ENCODE peak calls at places on chromosome 20, in eight cellular contexts. One of them, this sample, is unnamed.

GRCh38 chr20:5513975-5514516 is 197.3 kb upstream of the PROKR2 start:
- DNase-seq in GM12891: no peak
- DNase-seq in PC-9: peak
- DNase-seq in mesenchymal stem cell: peak
- DNase-seq in activated gamma-delta T cell treated with Interleukin-2 at 50 U/mL for 16 hours: no peak
- DNase-seq in sigmoid colon: no peak
- DNase-seq in activated T-helper 1 cell treated with anti-CD3 and anti-CD28 coated beads, Interleukin-12 subunit alpha, Interleukin-12 subunit beta, Interleukin-2, Interleukin-4 antibody, amounts not matched to agents 30 ng/mL and 10 ng/mL and 1 ng/mL, durations not matched to agents 14 hours and 24 hours and 36 hours: no peak
- DNase-seq in ovary: no peak
- DNase-seq in this sample: peak

GRCh38 chr20:651713-652610 is 1.0 kb downstream of the SRXN1 start:
- DNase-seq in GM12891: no peak
- DNase-seq in PC-9: no peak
- DNase-seq in mesenchymal stem cell: peak
- DNase-seq in activated gamma-delta T cell treated with Interleukin-2 at 50 U/mL for 16 hours: no peak
- DNase-seq in sigmoid colon: no peak
- DNase-seq in activated T-helper 1 cell treated with anti-CD3 and anti-CD28 coated beads, Interleukin-12 subunit alpha, Interleukin-12 subunit beta, Interleukin-2, Interleukin-4 antibody, amounts not matched to agents 30 ng/mL and 10 ng/mL and 1 ng/mL, durations not matched to agents 14 hours and 24 hours and 36 hours: no peak
- DNase-seq in ovary: peak
- DNase-seq in this sample: no peak

GRCh38 chr20:25984933-25985332 is 288.3 kb upstream of the ZNF337 start:
- DNase-seq in GM12891: no peak
- DNase-seq in PC-9: no peak
- DNase-seq in mesenchymal stem cell: no peak
- DNase-seq in activated gamma-delta T cell treated with Interleukin-2 at 50 U/mL for 16 hours: peak
- DNase-seq in sigmoid colon: peak
- DNase-seq in activated T-helper 1 cell treated with anti-CD3 and anti-CD28 coated beads, Interleukin-12 subunit alpha, Interleukin-12 subunit beta, Interleukin-2, Interleukin-4 antibody, amounts not matched to agents 30 ng/mL and 10 ng/mL and 1 ng/mL, durations not matched to agents 14 hours and 24 hours and 36 hours: no peak
- DNase-seq in ovary: peak
- DNase-seq in this sample: peak

GRCh38 chr20:7716286-7716972 is 223.8 kb downstream of the HAO1 start:
- DNase-seq in GM12891: no peak
- DNase-seq in PC-9: no peak
- DNase-seq in mesenchymal stem cell: no peak
- DNase-seq in activated gamma-delta T cell treated with Interleukin-2 at 50 U/mL for 16 hours: no peak
- DNase-seq in sigmoid colon: no peak
- DNase-seq in activated T-helper 1 cell treated with anti-CD3 and anti-CD28 coated beads, Interleukin-12 subunit alpha, Interleukin-12 subunit beta, Interleukin-2, Interleukin-4 antibody, amounts not matched to agents 30 ng/mL and 10 ng/mL and 1 ng/mL, durations not matched to agents 14 hours and 24 hours and 36 hours: no peak
- DNase-seq in ovary: no peak
- DNase-seq in this sample: no peak

GRCh38 chr20:43529051-43529450 is 21.6 kb downstream of the L3MBTL1 start:
- DNase-seq in GM12891: no peak
- DNase-seq in PC-9: no peak
- DNase-seq in mesenchymal stem cell: no peak
- DNase-seq in activated gamma-delta T cell treated with Interleukin-2 at 50 U/mL for 16 hours: no peak
- DNase-seq in sigmoid colon: no peak
- DNase-seq in activated T-helper 1 cell treated with anti-CD3 and anti-CD28 coated beads, Interleukin-12 subunit alpha, Interleukin-12 subunit beta, Interleukin-2, Interleukin-4 antibody, amounts not matched to agents 30 ng/mL and 10 ng/mL and 1 ng/mL, durations not matched to agents 14 hours and 24 hours and 36 hours: no peak
- DNase-seq in ovary: no peak
- DNase-seq in this sample: no peak

GRCh38 chr20:11807070-11807741 is 110.5 kb upstream of the BTBD3 start:
- DNase-seq in GM12891: no peak
- DNase-seq in PC-9: peak
- DNase-seq in mesenchymal stem cell: peak
- DNase-seq in activated gamma-delta T cell treated with Interleukin-2 at 50 U/mL for 16 hours: no peak
- DNase-seq in sigmoid colon: no peak
- DNase-seq in activated T-helper 1 cell treated with anti-CD3 and anti-CD28 coated beads, Interleukin-12 subunit alpha, Interleukin-12 subunit beta, Interleukin-2, Interleukin-4 antibody, amounts not matched to agents 30 ng/mL and 10 ng/mL and 1 ng/mL, durations not matched to agents 14 hours and 24 hours and 36 hours: no peak
- DNase-seq in ovary: no peak
- DNase-seq in this sample: peak

GRCh38 chr20:43913291-43914025 is 1.2 kb upstream of the TOX2 start:
- DNase-seq in GM12891: no peak
- DNase-seq in PC-9: peak
- DNase-seq in mesenchymal stem cell: no peak
- DNase-seq in activated gamma-delta T cell treated with Interleukin-2 at 50 U/mL for 16 hours: no peak
- DNase-seq in sigmoid colon: no peak
- DNase-seq in activated T-helper 1 cell treated with anti-CD3 and anti-CD28 coated beads, Interleukin-12 subunit alpha, Interleukin-12 subunit beta, Interleukin-2, Interleukin-4 antibody, amounts not matched to agents 30 ng/mL and 10 ng/mL and 1 ng/mL, durations not matched to agents 14 hours and 24 hours and 36 hours: no peak
- DNase-seq in ovary: no peak
- DNase-seq in this sample: no peak

GRCh38 chr20:17856837-17857605 is 111.6 kb downstream of the SNX5 start:
- DNase-seq in GM12891: no peak
- DNase-seq in PC-9: no peak
- DNase-seq in mesenchymal stem cell: no peak
- DNase-seq in activated gamma-delta T cell treated with Interleukin-2 at 50 U/mL for 16 hours: no peak
- DNase-seq in sigmoid colon: no peak
- DNase-seq in activated T-helper 1 cell treated with anti-CD3 and anti-CD28 coated beads, Interleukin-12 subunit alpha, Interleukin-12 subunit beta, Interleukin-2, Interleukin-4 antibody, amounts not matched to agents 30 ng/mL and 10 ng/mL and 1 ng/mL, durations not matched to agents 14 hours and 24 hours and 36 hours: no peak
- DNase-seq in ovary: no peak
- DNase-seq in this sample: no peak

GRCh38 chr20:54173653-54174451 is at the start of gene CYP24A1:
- DNase-seq in GM12891: no peak
- DNase-seq in PC-9: no peak
- DNase-seq in mesenchymal stem cell: no peak
- DNase-seq in activated gamma-delta T cell treated with Interleukin-2 at 50 U/mL for 16 hours: no peak
- DNase-seq in sigmoid colon: no peak
- DNase-seq in activated T-helper 1 cell treated with anti-CD3 and anti-CD28 coated beads, Interleukin-12 subunit alpha, Interleukin-12 subunit beta, Interleukin-2, Interleukin-4 antibody, amounts not matched to agents 30 ng/mL and 10 ng/mL and 1 ng/mL, durations not matched to agents 14 hours and 24 hours and 36 hours: no peak
- DNase-seq in ovary: no peak
- DNase-seq in this sample: peak

GRCh38 chr20:15099130-15099529 is 761.7 kb upstream of the FLRT3 start:
- DNase-seq in GM12891: no peak
- DNase-seq in PC-9: no peak
- DNase-seq in mesenchymal stem cell: no peak
- DNase-seq in activated gamma-delta T cell treated with Interleukin-2 at 50 U/mL for 16 hours: no peak
- DNase-seq in sigmoid colon: no peak
- DNase-seq in activated T-helper 1 cell treated with anti-CD3 and anti-CD28 coated beads, Interleukin-12 subunit alpha, Interleukin-12 subunit beta, Interleukin-2, Interleukin-4 antibody, amounts not matched to agents 30 ng/mL and 10 ng/mL and 1 ng/mL, durations not matched to agents 14 hours and 24 hours and 36 hours: no peak
- DNase-seq in ovary: no peak
- DNase-seq in this sample: no peak

GRCh38 chr20:24615353-24615752 is 145.9 kb downstream of the SYNDIG1 start:
- DNase-seq in GM12891: no peak
- DNase-seq in PC-9: no peak
- DNase-seq in mesenchymal stem cell: no peak
- DNase-seq in activated gamma-delta T cell treated with Interleukin-2 at 50 U/mL for 16 hours: no peak
- DNase-seq in sigmoid colon: no peak
- DNase-seq in activated T-helper 1 cell treated with anti-CD3 and anti-CD28 coated beads, Interleukin-12 subunit alpha, Interleukin-12 subunit beta, Interleukin-2, Interleukin-4 antibody, amounts not matched to agents 30 ng/mL and 10 ng/mL and 1 ng/mL, durations not matched to agents 14 hours and 24 hours and 36 hours: no peak
- DNase-seq in ovary: no peak
- DNase-seq in this sample: no peak

GRCh38 chr20:35743693-35744491 is 1.8 kb upstream of the RBM39 start:
- DNase-seq in GM12891: no peak
- DNase-seq in PC-9: no peak
- DNase-seq in mesenchymal stem cell: peak
- DNase-seq in activated gamma-delta T cell treated with Interleukin-2 at 50 U/mL for 16 hours: no peak
- DNase-seq in sigmoid colon: peak
- DNase-seq in activated T-helper 1 cell treated with anti-CD3 and anti-CD28 coated beads, Interleukin-12 subunit alpha, Interleukin-12 subunit beta, Interleukin-2, Interleukin-4 antibody, amounts not matched to agents 30 ng/mL and 10 ng/mL and 1 ng/mL, durations not matched to agents 14 hours and 24 hours and 36 hours: no peak
- DNase-seq in ovary: peak
- DNase-seq in this sample: peak

GRCh38 chr20:4978050-4978918 is 23.0 kb downstream of the SLC23A2 start:
- DNase-seq in GM12891: no peak
- DNase-seq in PC-9: no peak
- DNase-seq in mesenchymal stem cell: no peak
- DNase-seq in activated gamma-delta T cell treated with Interleukin-2 at 50 U/mL for 16 hours: no peak
- DNase-seq in sigmoid colon: no peak
- DNase-seq in activated T-helper 1 cell treated with anti-CD3 and anti-CD28 coated beads, Interleukin-12 subunit alpha, Interleukin-12 subunit beta, Interleukin-2, Interleukin-4 antibody, amounts not matched to agents 30 ng/mL and 10 ng/mL and 1 ng/mL, durations not matched to agents 14 hours and 24 hours and 36 hours: no peak
- DNase-seq in ovary: no peak
- DNase-seq in this sample: peak

GRCh38 chr20:41169184-41169690 is 31.9 kb downstream of the PLCG1 start:
- DNase-seq in GM12891: no peak
- DNase-seq in PC-9: no peak
- DNase-seq in mesenchymal stem cell: no peak
- DNase-seq in activated gamma-delta T cell treated with Interleukin-2 at 50 U/mL for 16 hours: no peak
- DNase-seq in sigmoid colon: no peak
- DNase-seq in activated T-helper 1 cell treated with anti-CD3 and anti-CD28 coated beads, Interleukin-12 subunit alpha, Interleukin-12 subunit beta, Interleukin-2, Interleukin-4 antibody, amounts not matched to agents 30 ng/mL and 10 ng/mL and 1 ng/mL, durations not matched to agents 14 hours and 24 hours and 36 hours: no peak
- DNase-seq in ovary: no peak
- DNase-seq in this sample: no peak

GRCh38 chr20:22977047-22977785 is 57.9 kb upstream of the SSTR4 start:
- DNase-seq in GM12891: no peak
- DNase-seq in PC-9: no peak
- DNase-seq in mesenchymal stem cell: no peak
- DNase-seq in activated gamma-delta T cell treated with Interleukin-2 at 50 U/mL for 16 hours: no peak
- DNase-seq in sigmoid colon: peak
- DNase-seq in activated T-helper 1 cell treated with anti-CD3 and anti-CD28 coated beads, Interleukin-12 subunit alpha, Interleukin-12 subunit beta, Interleukin-2, Interleukin-4 antibody, amounts not matched to agents 30 ng/mL and 10 ng/mL and 1 ng/mL, durations not matched to agents 14 hours and 24 hours and 36 hours: no peak
- DNase-seq in ovary: no peak
- DNase-seq in this sample: no peak

GRCh38 chr20:31974975-31975481 is 7.1 kb downstream of the XKR7 start:
- DNase-seq in GM12891: no peak
- DNase-seq in PC-9: no peak
- DNase-seq in mesenchymal stem cell: no peak
- DNase-seq in activated gamma-delta T cell treated with Interleukin-2 at 50 U/mL for 16 hours: no peak
- DNase-seq in sigmoid colon: no peak
- DNase-seq in activated T-helper 1 cell treated with anti-CD3 and anti-CD28 coated beads, Interleukin-12 subunit alpha, Interleukin-12 subunit beta, Interleukin-2, Interleukin-4 antibody, amounts not matched to agents 30 ng/mL and 10 ng/mL and 1 ng/mL, durations not matched to agents 14 hours and 24 hours and 36 hours: no peak
- DNase-seq in ovary: no peak
- DNase-seq in this sample: no peak